ENCODE peak calls at places on chromosomes 2 and 18, in six cellular contexts. F is GM06990, T is upper lobe of right lung, I is mammary epithelial cell, Z is coronary artery, P is psoas muscle. D is an unnamed sample.
A peak's percentile ranks its signal among the peaks of the same experiment; 100 is the strongest.

GRCh38 chr2:231680284-231680991 is 27.9 kb upstream of the PTMA start:
- DNase-seq in F (no peak), T (peak; percentile 79), I (no peak), Z (no peak), P (peak; percentile 39), D (no peak)

GRCh38 chr2:232854082-232854481 is 16.0 kb upstream of the SNORC start:
- DNase-seq in F (no peak), T (peak; percentile 69), I (peak; percentile 77), Z (no peak), P (no peak), D (no peak)

GRCh38 chr2:235366847-235367246 is 127.0 kb upstream of the AGAP1 start:
- DNase-seq in F (no peak), T (no peak), I (no peak), Z (no peak), P (no peak), D (no peak)

GRCh38 chr2:54966837-54967236 is 83.4 kb downstream of the RTN4 start:
- DNase-seq in F (no peak), T (no peak), I (no peak), Z (no peak), P (no peak), D (no peak)

GRCh38 chr2:194495046-194495445 is 1162.0 kb upstream of the SLC39A10 start:
- DNase-seq in F (no peak), T (no peak), I (no peak), Z (no peak), P (no peak), D (no peak)

GRCh38 chr2:226733189-226733858 is 66.3 kb downstream of the IRS1 start:
- DNase-seq in F (no peak), T (no peak), I (no peak), Z (no peak), P (no peak), D (no peak)

GRCh38 chr2:100878000-100878786 is 58.3 kb downstream of the NPAS2 start:
- DNase-seq in F (no peak), T (no peak), I (no peak), Z (no peak), P (peak; percentile 64), D (no peak)

GRCh38 chr2:27446057-27446456 is 3.9 kb downstream of the KRTCAP3 start:
- DNase-seq in F (no peak), T (peak; percentile 71), I (peak; percentile 82), Z (no peak), P (no peak), D (peak; percentile 65)

GRCh38 chr18:69898241-69898861 is 49.3 kb downstream of the CD226 start:
- DNase-seq in F (no peak), T (no peak), I (no peak), Z (no peak), P (no peak), D (no peak)

GRCh38 chr18:70373062-70373519 is 84.2 kb downstream of the SOCS6 start:
- DNase-seq in F (no peak), T (no peak), I (peak; percentile 99), Z (no peak), P (no peak), D (no peak)

GRCh38 chr2:162073776-162074578 is at the start of gene DPP4:
- DNase-seq in F (peak; percentile 71), T (peak; percentile 81), I (no peak), Z (no peak), P (peak; percentile 36), D (no peak)

GRCh38 chr2:51706220-51706619 is 674.3 kb upstream of the NRXN1 start:
- DNase-seq in F (no peak), T (no peak), I (no peak), Z (no peak), P (no peak), D (no peak)

GRCh38 chr18:68796936-68797690 is 767 bp upstream of the CCDC102B start:
- DNase-seq in F (no peak), T (no peak), I (no peak), Z (no peak), P (no peak), D (no peak)

GRCh38 chr2:99707592-99707991 is 217.8 kb upstream of the REV1 start:
- DNase-seq in F (no peak), T (no peak), I (no peak), Z (no peak), P (no peak), D (no peak)

GRCh38 chr18:58268849-58269248 is 224.8 kb downstream of the NEDD4L start:
- DNase-seq in F (no peak), T (no peak), I (peak; percentile 95), Z (no peak), P (no peak), D (peak; percentile 35)

GRCh38 chr2:217933326-217933993 is 69.3 kb downstream of the TNS1 start:
- DNase-seq in F (no peak), T (no peak), I (no peak), Z (no peak), P (peak; percentile 37), D (no peak)

GRCh38 chr18:36372902-36373301 is 75.4 kb downstream of the FHOD3 start:
- DNase-seq in F (no peak), T (no peak), I (peak; percentile 85), Z (no peak), P (no peak), D (no peak)

GRCh38 chr2:205139822-205140612 is 542.3 kb upstream of the NRP2 start:
- DNase-seq in F (no peak), T (peak; percentile 75), I (no peak), Z (no peak), P (no peak), D (no peak)

DNA sequence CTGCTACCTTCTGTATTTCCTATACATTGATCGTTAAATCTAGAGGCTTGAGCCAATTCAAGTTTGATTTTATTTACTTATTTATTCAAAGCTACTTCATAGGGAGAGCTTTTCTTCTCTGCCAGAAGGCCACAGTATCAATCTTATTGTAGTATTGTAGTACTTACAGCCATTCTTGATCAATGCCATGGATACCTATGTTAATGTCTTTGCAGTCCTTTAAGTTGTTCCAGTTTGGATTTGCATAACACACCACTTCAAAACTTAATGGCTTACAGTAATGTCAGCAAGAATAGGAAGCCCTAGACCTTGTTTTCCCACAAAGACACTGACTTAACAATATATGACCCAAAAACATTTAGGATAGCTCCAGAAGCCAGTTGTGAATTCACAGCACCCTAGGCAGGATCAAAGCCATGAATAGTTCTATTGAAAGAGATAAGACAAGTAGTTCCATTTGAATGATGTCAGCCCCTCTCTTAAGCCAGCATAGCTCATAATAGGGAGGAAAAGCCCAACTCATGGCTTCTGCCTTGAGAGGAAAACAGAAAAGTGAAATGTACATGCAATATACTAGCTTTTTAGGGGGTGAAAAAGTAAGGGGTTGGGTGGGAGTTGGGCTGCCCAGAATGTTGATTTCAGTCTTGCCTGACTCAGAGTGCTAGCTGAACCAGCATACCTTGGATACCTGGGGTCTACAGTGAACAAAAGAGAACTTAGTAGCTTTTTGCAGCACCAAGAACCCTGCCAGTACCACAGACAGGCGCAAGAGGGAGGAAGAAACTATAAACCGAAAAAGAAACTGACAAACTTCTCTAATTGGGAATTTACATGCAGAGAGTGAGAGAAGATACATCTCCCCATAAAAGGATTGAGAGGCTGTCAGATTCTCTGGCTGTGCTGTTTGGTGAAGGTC is 101.4 kb downstream of the CAMKMT start:
- DNase-seq in F (no peak), T (no peak), I (no peak), Z (no peak), P (no peak), D (no peak)
- TF ChIP-seq CTCF in F (peak; percentile 8), T (no peak), I (no peak), Z (no peak), P (no peak), D (no peak)

DNA sequence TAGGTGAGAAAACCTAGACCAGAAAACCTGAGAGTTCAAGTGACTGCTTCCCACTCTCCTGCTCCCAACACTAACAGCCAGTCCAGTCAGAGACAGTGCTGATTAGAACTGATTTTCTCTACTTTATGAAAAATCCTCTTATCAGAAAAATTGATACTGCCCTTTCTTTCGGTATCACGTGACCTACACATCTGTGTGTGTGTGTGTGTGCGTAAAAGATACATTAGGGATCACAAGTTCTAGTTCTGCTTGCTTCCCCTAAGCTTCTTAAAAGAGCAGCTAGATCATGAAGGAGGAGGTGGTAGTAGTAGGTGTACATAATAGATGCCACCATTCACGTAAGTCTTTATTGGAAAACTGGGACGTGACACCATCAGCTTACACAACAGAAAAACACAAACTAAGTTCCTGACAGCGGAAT is 1.5 kb downstream of the ARL5A start:
- DNase-seq in F (no peak), T (no peak), I (no peak), Z (no peak), P (no peak), D (no peak)
- H3K4me3 ChIP-seq in F (peak overlapping the region; percentile 95), T (peak overlapping the region; percentile 89), I (peak overlapping the region; percentile 88), Z (peak overlapping the region; percentile 92), P (peak overlapping the region; percentile 87), D (no peak overlapping the region)

GRCh38 chr2:202671317-202672035 is 36.7 kb downstream of the FAM117B start:
- DNase-seq in F (no peak), T (no peak), I (no peak), Z (no peak), P (no peak), D (no peak)

DNA sequence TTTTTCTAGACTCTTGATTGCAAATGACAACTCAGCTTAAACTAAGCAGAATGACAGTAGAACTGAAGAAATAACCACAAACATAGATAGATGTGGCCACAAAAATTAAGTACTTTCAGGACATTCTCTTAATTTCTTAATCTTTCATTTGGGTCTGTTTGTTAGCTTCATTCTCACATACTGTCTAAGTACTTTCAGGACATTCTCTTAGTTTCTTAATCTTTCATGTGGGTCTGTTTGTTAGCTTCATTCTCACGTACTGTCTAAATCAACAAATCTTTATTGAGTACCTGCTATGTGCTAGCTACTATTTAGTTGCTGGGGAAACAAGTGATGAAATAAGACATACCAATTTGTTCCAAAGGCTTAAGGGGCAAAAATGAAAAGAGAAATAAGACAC is 35.1 kb downstream of the FAM117B start:
- DNase-seq in F (no peak), T (no peak), I (no peak), Z (no peak), P (no peak), D (no peak)
- TF ChIP-seq CTCF in F (no peak), T (no peak), I (no peak), Z (no peak), P (no peak), D (no peak)

GRCh38 chr2:236928353-236929153 is 157.1 kb upstream of the COPS8 start:
- DNase-seq in F (no peak), T (no peak), I (no peak), Z (no peak), P (no peak), D (no peak)
- H3K4me3 ChIP-seq in F (peak overlapping the region; percentile 13), T (peak overlapping the region; percentile 31), I (no peak overlapping the region), Z (peak overlapping the region; percentile 69), P (peak overlapping the region; percentile 52), D (no peak overlapping the region)

DNA sequence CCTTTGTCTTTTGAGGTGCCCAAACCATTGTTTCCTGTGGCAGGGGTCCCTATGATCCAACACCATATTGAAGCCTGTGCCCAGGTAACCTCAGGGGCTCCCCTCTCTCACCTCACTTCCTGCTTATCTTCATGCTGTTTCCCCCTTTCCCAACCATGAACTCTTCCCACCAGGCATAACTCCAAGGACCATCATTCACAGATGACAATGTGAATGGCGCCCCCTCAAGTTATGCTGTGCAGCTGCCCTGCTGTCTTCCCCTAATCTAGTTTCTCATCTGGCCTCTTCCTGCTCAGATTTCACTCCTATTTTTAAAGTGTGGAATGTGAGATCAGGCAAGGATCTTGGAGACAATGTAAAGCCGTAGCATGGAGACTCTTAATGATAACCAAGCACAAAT is 1.4 kb downstream of the GMPPA start:
- DNase-seq in F (no peak), T (no peak), I (no peak), Z (no peak), P (no peak), D (no peak)
- TF ChIP-seq CTCF in F (peak; percentile 45), T (no peak), I (peak; percentile 20), Z (no peak), P (no peak), D (no peak)

GRCh38 chr2:41992056-41992699 is 55.6 kb upstream of the PKDCC start:
- DNase-seq in F (no peak), T (no peak), I (no peak), Z (no peak), P (no peak), D (no peak)
- H3K4me3 ChIP-seq in F (no peak overlapping the region), T (no peak overlapping the region), I (no peak overlapping the region), Z (no peak overlapping the region), P (no peak overlapping the region), D (no peak overlapping the region)